ENCODE peak calls at places on chromosome 2, in four cellular contexts. J is RWPE1, T is GM03348, O is GM23338. U is an unnamed sample.
A peak's percentile ranks its signal among the peaks of the same experiment; 100 is the strongest.

GRCh38 chr2:18752022-18752493 is 162.7 kb upstream of the NT5C1B start:
- DNase-seq in J (no peak), T (no peak), O (no peak), U (peak; percentile 17)

GRCh38 chr2:235381261-235381912 is 112.5 kb upstream of the AGAP1 start:
- DNase-seq in J (no peak), T (no peak), O (no peak), U (no peak)

GRCh38 chr2:20541651-20542050 is 94.8 kb downstream of the RHOB start:
- DNase-seq in J (no peak), T (no peak), O (no peak), U (no peak)

GRCh38 chr2:196849895-196850294 is 40.7 kb upstream of the C2orf66 start:
- DNase-seq in J (peak; percentile 4), T (peak; percentile 20), O (peak; percentile 58), U (no peak)

GRCh38 chr2:26366957-26367356 is 20.4 kb upstream of the ADGRF3 start:
- DNase-seq in J (no peak), T (no peak), O (no peak), U (no peak)

GRCh38 chr2:103873719-103874359 is 980.1 kb upstream of the POU3F3 start:
- DNase-seq in J (no peak), T (no peak), O (no peak), U (no peak)

GRCh38 chr2:29056452-29056851 is 17.9 kb downstream of the PCARE start:
- DNase-seq in J (no peak), T (no peak), O (no peak), U (no peak)

GRCh38 chr2:63902149-63902548 is 60.5 kb downstream of the UGP2 start:
- DNase-seq in J (no peak), T (no peak), O (no peak), U (no peak)

GRCh38 chr2:216108310-216108966 is 710 bp upstream of the XRCC5 start:
- DNase-seq in J (no peak), T (no peak), O (peak; percentile 53), U (no peak)

GRCh38 chr2:135980450-135981080 is 4.9 kb downstream of the DARS1 start:
- DNase-seq in J (no peak), T (no peak), O (no peak), U (no peak)

GRCh38 chr2:159880729-159881128 is 82.7 kb upstream of the CD302 start:
- DNase-seq in J (no peak), T (no peak), O (peak; percentile 34), U (no peak)

GRCh38 chr2:167181674-167182073 is 293.4 kb downstream of the XIRP2 start:
- DNase-seq in J (no peak), T (no peak), O (no peak), U (no peak)

GRCh38 chr2:201363857-201364560 is 6.9 kb upstream of the FLACC1 start:
- DNase-seq in J (peak; percentile 13), T (peak; percentile 59), O (peak; percentile 80), U (peak; percentile 6)

GRCh38 chr2:138771534-138771933 is 8.7 kb downstream of the NXPH2 start:
- DNase-seq in J (no peak), T (no peak), O (peak; percentile 49), U (no peak)

GRCh38 chr2:10091182-10091932 is 11.1 kb upstream of the CYS1 start:
- DNase-seq in J (no peak), T (no peak), O (peak; percentile 27), U (no peak)

GRCh38 chr2:74768401-74768914 is 65.5 kb upstream of the HK2 start:
- DNase-seq in J (no peak), T (peak; percentile 81), O (no peak), U (no peak)

GRCh38 chr2:689877-690510 is 12.8 kb upstream of the TMEM18 start:
- DNase-seq in J (no peak), T (no peak), O (no peak), U (no peak)

GRCh38 chr2:73268831-73269685 is 15.2 kb downstream of the FBXO41 start:
- DNase-seq in J (peak; percentile 71), T (peak; percentile 46), O (peak; percentile 92), U (peak; percentile 61)

GRCh38 chr2:10329880-10330699 is 27.4 kb downstream of the HPCAL1 start:
- DNase-seq in J (peak; percentile 31), T (peak; percentile 67), O (peak; percentile 9), U (no peak)

GRCh38 chr2:174444761-174445160 is 42.1 kb downstream of the GPR155 start:
- DNase-seq in J (no peak), T (no peak), O (no peak), U (no peak)

GRCh38 chr2:11074246-11074820 is 80.9 kb upstream of the SLC66A3 start:
- DNase-seq in J (no peak), T (no peak), O (no peak), U (no peak)

GRCh38 chr2:233084488-233084887 is 24.3 kb downstream of the INPP5D start:
- DNase-seq in J (no peak), T (no peak), O (no peak), U (no peak)

GRCh38 chr2:54401592-54401991 is 54.5 kb upstream of the SPTBN1 start:
- DNase-seq in J (no peak), T (no peak), O (no peak), U (no peak)

GRCh38 chr2:71683070-71683469 is 229.7 kb downstream of the DYSF start:
- DNase-seq in J (no peak), T (no peak), O (no peak), U (no peak)

GRCh38 chr2:28616618-28617017 is 120.8 kb downstream of the PLB1 start:
- DNase-seq in J (no peak), T (no peak), O (no peak), U (no peak)

U was measured in SHP77 treated with DMSO at 0.1 percent for 48 hours.